ENCODE peak calls at places on chromosomes 2 and 18, in four cellular contexts. A is activated CD4-positive, alpha-beta T cell treated with anti-CD3 and anti-CD28 coated beads, Interleukin-2, amount 50 U/mL, for 1 hour; H is posterior cingulate gyrus; R is GM13977. C is an unnamed sample.

GRCh38 chr2:38463752-38464151 is 86.7 kb upstream of the ATL2 start:
- DNase-seq in A (no peak), H (no peak), R (no peak), C (no peak)

GRCh38 chr18:62979172-62979571 is 263.8 kb downstream of the PHLPP1 start:
- DNase-seq in A (no peak), H (peak), R (no peak), C (no peak)

GRCh38 chr2:120908314-120908975 is 172.8 kb downstream of the GLI2 start:
- DNase-seq in A (no peak), H (no peak), R (no peak), C (no peak)

GRCh38 chr2:24702800-24703199 is 90.4 kb downstream of the PTRHD1 start:
- DNase-seq in A (no peak), H (no peak), R (no peak), C (no peak)

GRCh38 chr2:226656367-226656766 is 143.3 kb downstream of the IRS1 start:
- DNase-seq in A (no peak), H (no peak), R (no peak), C (no peak)

GRCh38 chr2:120434909-120435308 is 89.0 kb downstream of the INHBB start:
- DNase-seq in A (no peak), H (no peak), R (no peak), C (no peak)

GRCh38 chr2:24352664-24353063 is 7.7 kb downstream of the ITSN2 start:
- DNase-seq in A (no peak), H (no peak), R (no peak), C (no peak)

GRCh38 chr2:107663632-107664031 is 163.1 kb upstream of the RGPD4 start:
- DNase-seq in A (no peak), H (no peak), R (no peak), C (no peak)

GRCh38 chr2:45469314-45470099 is 141.6 kb downstream of the SRBD1 start:
- DNase-seq in A (no peak), H (no peak), R (no peak), C (no peak)

GRCh38 chr18:51506811-51507210 is 309.3 kb upstream of the MEX3C start:
- DNase-seq in A (no peak), H (no peak), R (no peak), C (no peak)

GRCh38 chr2:227214622-227215041 is 50.2 kb downstream of the COL4A3 start:
- DNase-seq in A (no peak), H (no peak), R (no peak), C (no peak)

GRCh38 chr2:56334622-56335021 is 150.8 kb downstream of the CCDC85A start:
- DNase-seq in A (no peak), H (no peak), R (no peak), C (no peak)

GRCh38 chr2:197079832-197080555 is 153.5 kb upstream of the PGAP1 start:
- DNase-seq in A (no peak), H (no peak), R (no peak), C (no peak)

GRCh38 chr18:11520536-11520935 is 88.9 kb upstream of the SLC35G4 start:
- DNase-seq in A (no peak), H (no peak), R (no peak), C (no peak)

GRCh38 chr18:59959079-59959478 is 59.3 kb downstream of the PMAIP1 start:
- DNase-seq in A (no peak), H (no peak), R (no peak), C (no peak)

GRCh38 chr2:120737802-120738516 is 2.3 kb downstream of the GLI2 start:
- DNase-seq in A (no peak), H (no peak), R (no peak), C (no peak)

GRCh38 chr2:48510329-48510728 is 19.6 kb upstream of the STON1 start:
- DNase-seq in A (no peak), H (no peak), R (no peak), C (no peak)

GRCh38 chr2:168002021-168002553 is 245.3 kb downstream of the STK39 start:
- DNase-seq in A (no peak), H (no peak), R (no peak), C (no peak)

GRCh38 chr2:45637440-45637839 is 14.0 kb upstream of the PRKCE start:
- DNase-seq in A (no peak), H (no peak), R (peak), C (no peak)

GRCh38 chr2:14516844-14517243 is 115.7 kb upstream of the LRATD1 start:
- DNase-seq in A (no peak), H (no peak), R (peak), C (no peak)

GRCh38 chr2:145431181-145431951 is 911.4 kb upstream of the ZEB2 start:
- DNase-seq in A (no peak), H (no peak), R (no peak), C (no peak)

GRCh38 chr2:214410128-214410775 is 602 bp upstream of the VWC2L start:
- DNase-seq in A (no peak), H (no peak), R (no peak), C (no peak)

GRCh38 chr2:201267278-201268030 is 7.1 kb downstream of the CASP8 start:
- DNase-seq in A (no peak), H (no peak), R (no peak), C (no peak)

GRCh38 chr2:178279142-178279541 is 84.8 kb downstream of the OSBPL6 start:
- DNase-seq in A (no peak), H (no peak), R (no peak), C (no peak)

GRCh38 chr2:46964835-46965560 is 49.4 kb upstream of the MCFD2 start:
- DNase-seq in A (no peak), H (no peak), R (no peak), C (no peak)

GRCh38 chr2:109046925-109047508 is 58.0 kb upstream of the EDAR start:
- DNase-seq in A (no peak), H (no peak), R (peak), C (no peak)

GRCh38 chr2:148218326-148219075 is 197.6 kb downstream of the MBD5 start:
- DNase-seq in A (no peak), H (no peak), R (no peak), C (no peak)

GRCh38 chr2:196652869-196653268 is 13.4 kb downstream of the CCDC150 start:
- DNase-seq in A (no peak), H (no peak), R (no peak), C (no peak)

GRCh38 chr2:236119003-236119402 is 49.2 kb downstream of the GBX2 start:
- DNase-seq in A (no peak), H (no peak), R (no peak), C (no peak)

GRCh38 chr2:198918331-198918730 is 539.4 kb downstream of the SATB2 start:
- DNase-seq in A (no peak), H (no peak), R (no peak), C (no peak)

GRCh38 chr2:239094727-239095266 is 246.9 kb downstream of the TWIST2 start:
- DNase-seq in A (no peak), H (no peak), R (no peak), C (no peak)

GRCh38 chr18:75276813-75277628 is 66.4 kb downstream of the TSHZ1 start:
- DNase-seq in A (no peak), H (no peak), R (no peak), C (no peak)

GRCh38 chr2:229947544-229947943 is 25.2 kb downstream of the FBXO36 start:
- DNase-seq in A (no peak), H (no peak), R (peak), C (no peak)